ENCODE peak calls at places on chromosomes 2 and 18, in six cellular contexts. F, T, R, B, M and S are unnamed samples.
A peak's percentile ranks its signal among the peaks of the same experiment; 100 is the strongest.

GRCh38 chr2:221137385-221137784 is 434.7 kb downstream of the EPHA4 start:
- DNase-seq in F (no peak), T (no peak), R (no peak), B (no peak), M (no peak), S (no peak)

GRCh38 chr2:215401896-215402379 is 33.9 kb downstream of the FN1 start:
- DNase-seq in F (no peak), T (no peak), R (no peak), B (no peak), M (no peak), S (peak; percentile 71)

GRCh38 chr2:173708757-173709156 is 256.4 kb downstream of the SP3 start:
- DNase-seq in F (no peak), T (no peak), R (no peak), B (no peak), M (no peak), S (no peak)

GRCh38 chr2:29990112-29990511 is 68.7 kb upstream of the ALK start:
- DNase-seq in F (no peak), T (no peak), R (no peak), B (no peak), M (no peak), S (no peak)

GRCh38 chr2:33205693-33206434 is 259.1 kb downstream of the LTBP1 start:
- DNase-seq in F (no peak), T (no peak), R (no peak), B (no peak), M (no peak), S (no peak)

GRCh38 chr2:190840572-190841172 is 39.9 kb upstream of the GLS start:
- DNase-seq in F (no peak), T (no peak), R (no peak), B (no peak), M (no peak), S (no peak)

GRCh38 chr18:55509631-55510372 is 78.2 kb downstream of the TCF4 start:
- DNase-seq in F (no peak), T (no peak), R (no peak), B (peak; percentile 65), M (no peak), S (peak; percentile 93)

GRCh38 chr2:238942941-238943715 is 95.2 kb downstream of the TWIST2 start:
- DNase-seq in F (no peak), T (no peak), R (no peak), B (no peak), M (no peak), S (no peak)

GRCh38 chr2:241122376-241123002 is 20.4 kb upstream of the MTERF4 start:
- DNase-seq in F (no peak), T (no peak), R (peak; percentile 46), B (no peak), M (peak; percentile 39), S (no peak)

GRCh38 chr2:130336877-130337734 is 5.6 kb upstream of the IMP4 start:
- DNase-seq in F (peak; percentile 93), T (peak; percentile 55), R (peak; percentile 94), B (peak; percentile 88), M (peak; percentile 70), S (peak; percentile 79)

GRCh38 chr18:75344615-75345014 is 82.9 kb downstream of the SMIM21 start:
- DNase-seq in F (no peak), T (no peak), R (no peak), B (no peak), M (no peak), S (no peak)

GRCh38 chr2:120401275-120402069 is 55.5 kb downstream of the INHBB start:
- DNase-seq in F (no peak), T (no peak), R (peak; percentile 35), B (no peak), M (peak; percentile 12), S (no peak)

GRCh38 chr2:28164280-28164801 is 228.3 kb upstream of the FOSL2 start:
- DNase-seq in F (peak; percentile 68), T (no peak), R (no peak), B (no peak), M (peak; percentile 78), S (no peak)

GRCh38 chr18:35458271-35458670 is 39.5 kb downstream of the INO80C start:
- DNase-seq in F (no peak), T (no peak), R (no peak), B (no peak), M (no peak), S (no peak)

GRCh38 chr2:101463885-101464653 is 10.8 kb downstream of the RFX8 start:
- DNase-seq in F (no peak), T (no peak), R (no peak), B (no peak), M (no peak), S (peak; percentile 77)

GRCh38 chr2:219828127-219828526 is 200.7 kb downstream of the SLC4A3 start:
- DNase-seq in F (no peak), T (no peak), R (no peak), B (no peak), M (no peak), S (no peak)

GRCh38 chr2:10256525-10257031 is 46.1 kb upstream of the HPCAL1 start:
- DNase-seq in F (no peak), T (no peak), R (peak; percentile 47), B (no peak), M (no peak), S (no peak)

GRCh38 chr2:219643084-219643473 is 15.6 kb downstream of the SLC4A3 start:
- DNase-seq in F (no peak), T (peak; percentile 19), R (no peak), B (no peak), M (no peak), S (no peak)

GRCh38 chr2:138365581-138365980 is 136.0 kb upstream of the SPOPL start:
- DNase-seq in F (no peak), T (no peak), R (no peak), B (no peak), M (no peak), S (no peak)

GRCh38 chr18:74524097-74524496 is 10.2 kb upstream of the CNDP1 start:
- DNase-seq in F (no peak), T (no peak), R (no peak), B (no peak), M (no peak), S (no peak)

GRCh38 chr2:209985879-209986278 is 16.6 kb upstream of the RPE start:
- DNase-seq in F (no peak), T (no peak), R (no peak), B (no peak), M (no peak), S (no peak)

GRCh38 chr2:143953386-143953785 is 566.5 kb downstream of the ZEB2 start:
- DNase-seq in F (no peak), T (no peak), R (no peak), B (no peak), M (no peak), S (no peak)

GRCh38 chr2:42191285-42192009 is 22.3 kb downstream of the EML4 start:
- DNase-seq in F (peak; percentile 55), T (no peak), R (no peak), B (no peak), M (no peak), S (no peak)

GRCh38 chr2:205688417-205689200 is 6.3 kb downstream of the NRP2 start:
- DNase-seq in F (no peak), T (no peak), R (no peak), B (no peak), M (no peak), S (no peak)

GRCh38 chr2:199916980-199917379 is 5.9 kb downstream of the C2orf69 start:
- DNase-seq in F (no peak), T (no peak), R (no peak), B (peak; percentile 8), M (no peak), S (no peak)

GRCh38 chr2:27356056-27356381 is 545 bp downstream of the GTF3C2 start:
- DNase-seq in F (peak; percentile 59), T (peak; percentile 53), R (peak; percentile 64), B (peak; percentile 75), M (peak; percentile 77), S (peak; percentile 49)

GRCh38 chr2:106261871-106262321 is 67.8 kb upstream of the UXS1 start:
- DNase-seq in F (no peak), T (no peak), R (no peak), B (no peak), M (no peak), S (no peak)

GRCh38 chr2:36878429-36878828 is 87.9 kb downstream of the STRN start:
- DNase-seq in F (no peak), T (no peak), R (no peak), B (no peak), M (no peak), S (no peak)

GRCh38 chr2:223007531-223007930 is 44.5 kb upstream of the KCNE4 start:
- DNase-seq in F (no peak), T (no peak), R (no peak), B (no peak), M (no peak), S (peak; percentile 71)

GRCh38 chr2:219403861-219404260 is 14.3 kb upstream of the DES start:
- DNase-seq in F (no peak), T (no peak), R (no peak), B (no peak), M (no peak), S (no peak)

GRCh38 chr2:162926501-162926900 is 87.9 kb upstream of the KCNH7 start:
- DNase-seq in F (no peak), T (no peak), R (no peak), B (no peak), M (no peak), S (peak; percentile 70)

GRCh38 chr2:56889738-56890137 is 705.9 kb downstream of the CCDC85A start:
- DNase-seq in F (no peak), T (no peak), R (no peak), B (no peak), M (no peak), S (no peak)

GRCh38 chr2:174593574-174594203 is 3.9 kb downstream of the WIPF1 start:
- DNase-seq in F (no peak), T (no peak), R (no peak), B (peak; percentile 37), M (no peak), S (peak; percentile 80)

GRCh38 chr18:33673689-33674088 is 95.7 kb downstream of the ASXL3 start:
- DNase-seq in F (no peak), T (no peak), R (no peak), B (peak; percentile 82), M (no peak), S (no peak)

GRCh38 chr2:197904446-197904845 is 100.1 kb downstream of the PLCL1 start:
- DNase-seq in F (no peak), T (no peak), R (no peak), B (no peak), M (no peak), S (no peak)

GRCh38 chr2:126643972-126644371 is 12.0 kb upstream of the GYPC start:
- DNase-seq in F (no peak), T (no peak), R (no peak), B (no peak), M (no peak), S (no peak)
- H3K27ac ChIP-seq in F (no peak overlapping the region), T (no peak overlapping the region), R (no peak overlapping the region), B (no peak overlapping the region), M (no peak overlapping the region), S (no peak overlapping the region)

GRCh38 chr2:167336213-167336612 is 447.9 kb downstream of the XIRP2 start:
- DNase-seq in F (no peak), T (no peak), R (no peak), B (peak; percentile 44), M (no peak), S (no peak)
- TF ChIP-seq CTCF in F (no peak), T (no peak), R (no peak), B (no peak), M (no peak), S (no peak)

GRCh38 chr2:233012301-233012971 is 620 bp downstream of the NGEF start:
- DNase-seq in F (no peak), T (no peak), R (no peak), B (no peak), M (no peak), S (no peak)
- H3K4me3 ChIP-seq in F (no peak overlapping the region), T (no peak overlapping the region), R (peak overlapping the region; percentile 2), B (no peak overlapping the region), M (no peak overlapping the region), S (no peak overlapping the region)

GRCh38 chr2:177606636-177607035 is 214.1 kb downstream of the AGPS start:
- DNase-seq in F (no peak), T (no peak), R (no peak), B (peak; percentile 25), M (no peak), S (peak; percentile 52)
- H3K27ac ChIP-seq in F (no peak overlapping the region), T (no peak overlapping the region), R (no peak overlapping the region), B (no peak overlapping the region), M (no peak overlapping the region), S (no peak overlapping the region)